ENCODE peak calls at places on chromosomes 4 and X, in five cellular contexts. One of them, this sample, is unnamed.

GRCh38 chr4:76526585-76526990 is 91.6 kb downstream of the SHROOM3 start:
- DNase-seq in CD8-positive, alpha-beta memory T cell: no peak
- DNase-seq in small intestine: peak
- DNase-seq in ascending aorta: no peak
- DNase-seq in cardiac muscle cell: peak
- DNase-seq in this sample: peak

GRCh38 chrX:30215357-30215843 is at the start of gene MAGEB2:
- DNase-seq in ascending aorta: no peak
- DNase-seq in small intestine: no peak
- DNase-seq in cardiac muscle cell: no peak
- DNase-seq in CD8-positive, alpha-beta memory T cell: no peak
- DNase-seq in this sample: no peak

GRCh38 chrX:108312938-108313337 is 125.3 kb downstream of the COL4A6 start:
- DNase-seq in small intestine: no peak
- DNase-seq in CD8-positive, alpha-beta memory T cell: no peak
- DNase-seq in ascending aorta: no peak
- DNase-seq in cardiac muscle cell: peak
- DNase-seq in this sample: no peak

GRCh38 chr4:105236202-105236916 is 89.7 kb downstream of the TET2 start:
- DNase-seq in CD8-positive, alpha-beta memory T cell: no peak
- DNase-seq in cardiac muscle cell: no peak
- DNase-seq in ascending aorta: no peak
- DNase-seq in small intestine: no peak
- DNase-seq in this sample: no peak

GRCh38 chr4:109998867-109999303 is 86.2 kb downstream of the EGF start:
- DNase-seq in CD8-positive, alpha-beta memory T cell: no peak
- DNase-seq in ascending aorta: no peak
- DNase-seq in small intestine: peak
- DNase-seq in cardiac muscle cell: peak
- DNase-seq in this sample: peak

GRCh38 chrX:51975811-51976210 is 82.4 kb downstream of the MAGED1 start:
- DNase-seq in small intestine: no peak
- DNase-seq in cardiac muscle cell: no peak
- DNase-seq in ascending aorta: no peak
- DNase-seq in CD8-positive, alpha-beta memory T cell: no peak
- DNase-seq in this sample: no peak

GRCh38 chr4:168496834-168497233 is at the start of gene PALLD:
- DNase-seq in small intestine: no peak
- DNase-seq in cardiac muscle cell: peak
- DNase-seq in CD8-positive, alpha-beta memory T cell: no peak
- DNase-seq in ascending aorta: no peak
- DNase-seq in this sample: no peak

GRCh38 chrX:39480966-39481365 is 616.8 kb downstream of the BCOR start:
- DNase-seq in cardiac muscle cell: no peak
- DNase-seq in CD8-positive, alpha-beta memory T cell: no peak
- DNase-seq in small intestine: no peak
- DNase-seq in ascending aorta: no peak
- DNase-seq in this sample: no peak

GRCh38 chr4:30616943-30617646 is 103.1 kb upstream of the PCDH7 start:
- DNase-seq in small intestine: peak
- DNase-seq in ascending aorta: no peak
- DNase-seq in CD8-positive, alpha-beta memory T cell: no peak
- DNase-seq in cardiac muscle cell: no peak
- DNase-seq in this sample: no peak

GRCh38 chrX:4253092-4253491 is 539.6 kb upstream of the PRKX start:
- DNase-seq in CD8-positive, alpha-beta memory T cell: no peak
- DNase-seq in cardiac muscle cell: no peak
- DNase-seq in ascending aorta: no peak
- DNase-seq in small intestine: no peak
- DNase-seq in this sample: no peak

GRCh38 chrX:109347618-109348017 is 134.3 kb downstream of the GUCY2F start:
- DNase-seq in CD8-positive, alpha-beta memory T cell: no peak
- DNase-seq in small intestine: no peak
- DNase-seq in ascending aorta: no peak
- DNase-seq in cardiac muscle cell: no peak
- DNase-seq in this sample: no peak

GRCh38 chr4:14151099-14151498 is 523.6 kb upstream of the BOD1L1 start:
- DNase-seq in ascending aorta: no peak
- DNase-seq in small intestine: no peak
- DNase-seq in cardiac muscle cell: no peak
- DNase-seq in CD8-positive, alpha-beta memory T cell: no peak
- DNase-seq in this sample: no peak

GRCh38 chrX:75746891-75747639 is 38.0 kb downstream of the MAGEE2 start:
- DNase-seq in ascending aorta: no peak
- DNase-seq in cardiac muscle cell: peak
- DNase-seq in small intestine: peak
- DNase-seq in CD8-positive, alpha-beta memory T cell: peak
- DNase-seq in this sample: peak

GRCh38 chrX:5958523-5958922 is 270.1 kb downstream of the NLGN4X start:
- DNase-seq in cardiac muscle cell: no peak
- DNase-seq in small intestine: no peak
- DNase-seq in CD8-positive, alpha-beta memory T cell: no peak
- DNase-seq in ascending aorta: no peak
- DNase-seq in this sample: no peak

GRCh38 chr4:53484911-53485459 is 106.3 kb downstream of the LNX1 start:
- DNase-seq in ascending aorta: no peak
- DNase-seq in CD8-positive, alpha-beta memory T cell: no peak
- DNase-seq in small intestine: no peak
- DNase-seq in cardiac muscle cell: no peak
- DNase-seq in this sample: no peak

GRCh38 chr4:25500626-25501318 is 123.7 kb downstream of the ANAPC4 start:
- DNase-seq in CD8-positive, alpha-beta memory T cell: no peak
- DNase-seq in small intestine: no peak
- DNase-seq in cardiac muscle cell: no peak
- DNase-seq in ascending aorta: no peak
- DNase-seq in this sample: no peak

GRCh38 chr4:7575426-7575825 is 140.7 kb upstream of the PSAPL1 start:
- DNase-seq in cardiac muscle cell: no peak
- DNase-seq in small intestine: no peak
- DNase-seq in CD8-positive, alpha-beta memory T cell: no peak
- DNase-seq in ascending aorta: no peak
- DNase-seq in this sample: no peak

GRCh38 chrX:73916931-73917657 is 354.1 kb downstream of the CHIC1 start:
- DNase-seq in cardiac muscle cell: peak
- DNase-seq in ascending aorta: no peak
- DNase-seq in small intestine: peak
- DNase-seq in CD8-positive, alpha-beta memory T cell: no peak
- DNase-seq in this sample: peak

GRCh38 chr4:124090007-124090406 is 622.5 kb downstream of the ANKRD50 start:
- DNase-seq in CD8-positive, alpha-beta memory T cell: no peak
- DNase-seq in ascending aorta: no peak
- DNase-seq in small intestine: no peak
- DNase-seq in cardiac muscle cell: no peak
- DNase-seq in this sample: no peak

GRCh38 chr4:7335363-7336066 is 99.2 kb downstream of the PSAPL1 start:
- DNase-seq in cardiac muscle cell: peak
- DNase-seq in ascending aorta: no peak
- DNase-seq in CD8-positive, alpha-beta memory T cell: peak
- DNase-seq in small intestine: peak
- DNase-seq in this sample: peak

GRCh38 chr4:53563824-53564223 is 27.5 kb downstream of the LNX1 start:
- DNase-seq in cardiac muscle cell: no peak
- DNase-seq in ascending aorta: no peak
- DNase-seq in small intestine: no peak
- DNase-seq in CD8-positive, alpha-beta memory T cell: no peak
- DNase-seq in this sample: no peak

GRCh38 chrX:140572724-140573123 is 67.9 kb upstream of the SOX3 start:
- DNase-seq in ascending aorta: no peak
- DNase-seq in CD8-positive, alpha-beta memory T cell: no peak
- DNase-seq in small intestine: peak
- DNase-seq in cardiac muscle cell: peak
- DNase-seq in this sample: peak

GRCh38 chr4:141107927-141108326 is 25.3 kb downstream of the RNF150 start:
- DNase-seq in ascending aorta: no peak
- DNase-seq in CD8-positive, alpha-beta memory T cell: no peak
- DNase-seq in cardiac muscle cell: peak
- DNase-seq in small intestine: no peak
- DNase-seq in this sample: no peak

GRCh38 chr4:102564399-102564921 is 63.3 kb downstream of the NFKB1 start:
- DNase-seq in CD8-positive, alpha-beta memory T cell: no peak
- DNase-seq in ascending aorta: no peak
- DNase-seq in cardiac muscle cell: no peak
- DNase-seq in small intestine: no peak
- DNase-seq in this sample: no peak

GRCh38 chr4:119170195-119170594 is 34.6 kb downstream of the MYOZ2 start:
- DNase-seq in small intestine: no peak
- DNase-seq in ascending aorta: no peak
- DNase-seq in cardiac muscle cell: no peak
- DNase-seq in CD8-positive, alpha-beta memory T cell: no peak
- DNase-seq in this sample: no peak

DNA sequence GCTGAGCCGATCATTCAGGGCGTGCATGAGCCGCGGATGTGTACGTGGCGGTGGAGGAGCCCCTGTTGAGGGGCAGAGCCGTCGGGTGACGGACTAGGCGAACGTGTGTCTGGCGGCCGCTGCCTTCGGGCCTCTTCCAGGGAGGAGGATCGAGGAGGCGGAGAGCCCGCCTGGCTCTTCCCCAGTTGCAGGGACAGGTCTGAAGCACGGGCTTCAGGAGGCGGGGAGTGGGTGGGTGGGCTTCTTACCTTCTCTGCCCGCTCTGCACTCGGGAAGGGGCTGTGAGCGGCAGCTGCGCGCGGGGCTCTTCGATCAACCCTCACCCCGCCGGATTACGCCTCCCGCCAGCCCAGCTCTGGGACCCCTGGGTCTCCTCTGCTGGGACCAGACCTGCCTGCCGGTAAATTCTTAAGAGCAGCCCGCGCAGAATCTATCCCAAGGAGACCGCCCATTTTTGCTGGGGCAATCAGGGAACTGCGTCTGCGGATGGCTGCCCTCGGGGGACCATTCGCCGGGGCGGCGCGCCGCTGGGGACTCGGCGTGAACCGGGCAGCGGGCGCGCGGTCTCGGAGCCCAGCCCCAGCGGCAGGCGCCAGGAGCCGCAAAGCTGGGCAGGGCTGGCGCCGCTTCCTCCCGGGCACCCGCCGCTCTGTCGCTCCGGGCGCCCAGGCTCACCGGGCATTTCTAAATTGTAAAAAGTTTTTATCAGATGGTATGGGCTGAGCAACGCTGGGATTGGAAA is 4.9 kb downstream of the PLAC8 start:
- DNase-seq in small intestine: no peak
- DNase-seq in CD8-positive, alpha-beta memory T cell: peak
- DNase-seq in cardiac muscle cell: peak
- DNase-seq in ascending aorta: no peak
- DNase-seq in this sample: peak
- H3K4me3 ChIP-seq in small intestine: peak
- H3K4me3 ChIP-seq in CD8-positive, alpha-beta memory T cell: peak
- H3K4me3 ChIP-seq in cardiac muscle cell: peak
- H3K4me3 ChIP-seq in ascending aorta: peak
- H3K4me3 ChIP-seq in this sample: peak

DNA sequence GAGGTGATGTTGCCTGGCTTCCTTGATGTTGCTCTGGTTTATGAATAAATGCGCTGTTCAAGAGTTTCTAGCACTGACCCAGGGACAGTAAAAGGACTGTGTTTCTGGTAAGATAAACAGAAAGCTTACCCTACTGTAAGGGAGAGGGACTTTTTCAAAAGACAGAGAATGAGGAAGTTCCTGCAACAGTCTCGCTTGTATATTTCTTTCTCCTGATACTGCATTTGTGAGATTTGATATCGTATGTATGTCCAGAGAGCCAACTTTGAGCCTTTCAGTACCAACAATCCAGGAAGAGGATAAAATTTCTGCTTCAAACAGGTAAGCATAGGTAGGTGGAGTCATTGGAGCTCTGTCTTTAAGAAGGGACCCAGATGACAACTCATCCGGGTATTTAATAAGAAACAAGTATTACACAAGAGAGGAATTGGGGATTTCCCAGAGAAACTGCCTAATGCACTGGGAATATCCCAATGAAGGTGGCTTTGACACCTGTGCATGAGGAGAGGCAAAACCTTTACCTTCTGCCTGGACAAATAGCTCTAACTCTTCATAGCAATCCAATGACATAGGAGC is 771 bp downstream of the DAPP1 start:
- DNase-seq in small intestine: no peak
- DNase-seq in cardiac muscle cell: no peak
- DNase-seq in ascending aorta: no peak
- DNase-seq in CD8-positive, alpha-beta memory T cell: no peak
- DNase-seq in this sample: no peak
- H3K4me3 ChIP-seq in small intestine: peak
- H3K4me3 ChIP-seq in cardiac muscle cell: no peak
- H3K4me3 ChIP-seq in ascending aorta: no peak
- H3K4me3 ChIP-seq in CD8-positive, alpha-beta memory T cell: peak
- H3K4me3 ChIP-seq in this sample: no peak

DNA sequence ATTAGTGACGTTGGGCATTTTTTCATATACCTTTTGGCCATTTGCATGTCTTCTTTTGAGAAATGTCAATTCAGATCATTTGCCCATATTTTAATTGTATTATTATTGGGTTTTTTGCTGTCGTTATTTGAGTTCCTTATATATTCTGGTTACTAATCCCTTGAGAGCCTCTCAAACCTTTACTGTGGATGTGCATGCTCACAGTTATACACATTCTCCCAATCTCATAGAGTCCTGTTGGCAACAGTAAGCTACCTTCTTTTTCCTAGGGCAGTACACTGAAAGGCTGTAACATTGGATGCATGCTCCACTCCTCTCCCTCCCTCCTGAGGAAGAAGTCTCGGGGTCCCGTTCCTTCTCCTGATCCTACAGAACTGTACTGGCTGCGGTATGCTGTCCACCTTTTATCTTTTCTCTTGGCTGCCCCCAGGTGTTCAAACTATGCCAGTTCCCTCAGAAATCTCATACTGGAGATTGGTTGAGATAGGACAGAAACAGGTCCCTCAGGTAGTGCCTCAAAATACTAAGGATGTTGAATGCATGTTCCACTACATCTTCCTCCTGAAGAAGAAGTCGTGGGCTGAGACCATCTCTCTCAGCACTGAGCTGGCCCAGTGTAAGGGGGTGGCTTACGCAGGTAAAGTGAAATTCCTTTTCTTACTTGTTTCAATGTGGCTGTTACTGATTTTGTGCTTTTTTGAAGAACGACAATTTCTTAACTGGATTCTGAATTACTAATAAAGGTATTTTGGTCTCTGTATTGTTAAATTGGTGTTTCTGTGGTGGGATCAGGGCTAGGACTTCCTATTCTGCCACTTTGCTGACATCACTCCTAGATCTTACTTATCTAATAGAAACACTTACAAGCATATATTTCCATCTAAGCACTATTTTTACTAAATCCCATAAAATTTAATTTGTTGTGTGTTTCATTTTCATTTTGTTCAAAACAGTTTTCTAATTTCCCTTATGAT is 145.4 kb upstream of the HUWE1 start:
- DNase-seq in CD8-positive, alpha-beta memory T cell: peak
- DNase-seq in ascending aorta: no peak
- DNase-seq in cardiac muscle cell: peak
- DNase-seq in small intestine: peak
- DNase-seq in this sample: peak
- H3K4me3 ChIP-seq in CD8-positive, alpha-beta memory T cell: no peak
- H3K4me3 ChIP-seq in ascending aorta: no peak
- H3K4me3 ChIP-seq in cardiac muscle cell: no peak
- H3K4me3 ChIP-seq in small intestine: no peak
- H3K4me3 ChIP-seq in this sample: no peak

DNA sequence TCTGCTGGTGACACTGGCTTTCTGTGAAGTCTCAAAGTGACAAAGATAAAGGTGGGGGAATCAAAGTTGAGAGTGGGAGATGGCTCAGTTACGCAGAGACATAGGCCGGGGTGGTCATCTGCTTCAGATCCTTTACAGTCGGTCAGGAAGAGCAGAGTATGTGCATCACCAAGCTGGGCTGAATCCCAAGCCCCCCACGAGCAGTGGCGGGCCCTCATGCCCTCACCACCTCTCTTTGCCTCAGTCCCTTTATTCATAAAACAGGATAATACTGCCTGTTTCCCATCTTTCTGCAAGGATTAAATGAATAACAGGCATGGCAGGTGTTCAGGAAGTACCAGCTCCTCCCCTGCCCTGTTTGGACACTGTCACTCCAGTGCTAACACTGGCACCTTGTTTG is 135.6 kb downstream of the EVC2 start:
- DNase-seq in small intestine: no peak
- DNase-seq in cardiac muscle cell: no peak
- DNase-seq in ascending aorta: no peak
- DNase-seq in CD8-positive, alpha-beta memory T cell: no peak
- DNase-seq in this sample: no peak
- H3K4me3 ChIP-seq in small intestine: no peak
- H3K4me3 ChIP-seq in cardiac muscle cell: no peak
- H3K4me3 ChIP-seq in ascending aorta: no peak
- H3K4me3 ChIP-seq in CD8-positive, alpha-beta memory T cell: no peak
- H3K4me3 ChIP-seq in this sample: no peak

This sample was measured in HAP-1.